ENCODE peak calls at places on chromosomes 16 and 17, in five cellular contexts. One of them, this sample, is unnamed.

GRCh38 chr17:34542700-34543336 is 36.6 kb upstream of the TMEM132E start:
- DNase-seq in RWPE1: peak; percentile 14
- DNase-seq in tibial artery: no peak
- DNase-seq in right atrium auricular region: no peak
- DNase-seq in WERI-Rb-1: peak; percentile 37
- DNase-seq in this sample: no peak

GRCh38 chr17:17787568-17787967 is 49.2 kb downstream of the SREBF1 start:
- DNase-seq in right atrium auricular region: no peak
- DNase-seq in tibial artery: no peak
- DNase-seq in WERI-Rb-1: no peak
- DNase-seq in RWPE1: no peak
- DNase-seq in this sample: no peak

GRCh38 chr17:9002236-9002609 is 19.1 kb upstream of the NTN1 start:
- DNase-seq in tibial artery: no peak
- DNase-seq in right atrium auricular region: no peak
- DNase-seq in RWPE1: no peak
- DNase-seq in WERI-Rb-1: no peak
- DNase-seq in this sample: no peak

GRCh38 chr17:40070644-40070894 is 7.8 kb downstream of the THRA start:
- DNase-seq in RWPE1: no peak
- DNase-seq in tibial artery: no peak
- DNase-seq in right atrium auricular region: no peak
- DNase-seq in WERI-Rb-1: no peak
- DNase-seq in this sample: no peak

GRCh38 chr17:63962298-63962744 is 10.4 kb downstream of the SCN4A start:
- DNase-seq in right atrium auricular region: no peak
- DNase-seq in RWPE1: no peak
- DNase-seq in tibial artery: no peak
- DNase-seq in WERI-Rb-1: no peak
- DNase-seq in this sample: no peak

GRCh38 chr17:77794846-77795245 is 163.7 kb upstream of the TNRC6C start:
- DNase-seq in right atrium auricular region: no peak
- DNase-seq in WERI-Rb-1: no peak
- DNase-seq in tibial artery: no peak
- DNase-seq in RWPE1: no peak
- DNase-seq in this sample: no peak

GRCh38 chr16:88533381-88533831 is 36.8 kb upstream of the ZC3H18 start:
- DNase-seq in WERI-Rb-1: no peak
- DNase-seq in RWPE1: peak; percentile 32
- DNase-seq in tibial artery: no peak
- DNase-seq in right atrium auricular region: no peak
- DNase-seq in this sample: no peak

GRCh38 chr16:68265078-68265925 is 976 bp downstream of the SLC7A6 start:
- DNase-seq in tibial artery: peak; percentile 83
- DNase-seq in right atrium auricular region: peak; percentile 86
- DNase-seq in WERI-Rb-1: no peak
- DNase-seq in RWPE1: peak; percentile 79
- DNase-seq in this sample: peak; percentile 73

GRCh38 chr17:7356779-7357178 is 1.8 kb downstream of the TMEM95 start:
- DNase-seq in RWPE1: no peak
- DNase-seq in tibial artery: no peak
- DNase-seq in WERI-Rb-1: no peak
- DNase-seq in right atrium auricular region: no peak
- DNase-seq in this sample: no peak

GRCh38 chr17:39671651-39672521 is 3.6 kb downstream of the PNMT start:
- DNase-seq in RWPE1: peak; percentile 36
- DNase-seq in right atrium auricular region: no peak
- DNase-seq in tibial artery: no peak
- DNase-seq in WERI-Rb-1: peak; percentile 92
- DNase-seq in this sample: no peak

GRCh38 chr17:58208344-58208743 is 10.7 kb downstream of the MKS1 start:
- DNase-seq in tibial artery: no peak
- DNase-seq in right atrium auricular region: no peak
- DNase-seq in WERI-Rb-1: no peak
- DNase-seq in RWPE1: no peak
- DNase-seq in this sample: no peak

GRCh38 chr17:371583-371982 is 19.0 kb upstream of the RPH3AL start:
- DNase-seq in WERI-Rb-1: no peak
- DNase-seq in RWPE1: no peak
- DNase-seq in tibial artery: no peak
- DNase-seq in right atrium auricular region: no peak
- DNase-seq in this sample: no peak

GRCh38 chr16:88886311-88886914 is 20.0 kb upstream of the PABPN1L start:
- DNase-seq in WERI-Rb-1: no peak
- DNase-seq in RWPE1: no peak
- DNase-seq in tibial artery: no peak
- DNase-seq in right atrium auricular region: no peak
- DNase-seq in this sample: no peak

GRCh38 chr17:193841-194806 is 12.7 kb upstream of the DOC2B start:
- DNase-seq in tibial artery: no peak
- DNase-seq in right atrium auricular region: no peak
- DNase-seq in RWPE1: no peak
- DNase-seq in WERI-Rb-1: peak; percentile 91
- DNase-seq in this sample: no peak

GRCh38 chr17:72175787-72176515 is 55.1 kb downstream of the SOX9 start:
- DNase-seq in RWPE1: peak; percentile 39
- DNase-seq in tibial artery: no peak
- DNase-seq in right atrium auricular region: no peak
- DNase-seq in WERI-Rb-1: no peak
- DNase-seq in this sample: no peak
- H3K27ac ChIP-seq in RWPE1: peak overlapping the region; percentile 56
- H3K27ac ChIP-seq in tibial artery: no peak overlapping the region
- H3K27ac ChIP-seq in right atrium auricular region: no peak overlapping the region
- H3K27ac ChIP-seq in WERI-Rb-1: no peak overlapping the region
- H3K27ac ChIP-seq in this sample: no peak overlapping the region

DNA sequence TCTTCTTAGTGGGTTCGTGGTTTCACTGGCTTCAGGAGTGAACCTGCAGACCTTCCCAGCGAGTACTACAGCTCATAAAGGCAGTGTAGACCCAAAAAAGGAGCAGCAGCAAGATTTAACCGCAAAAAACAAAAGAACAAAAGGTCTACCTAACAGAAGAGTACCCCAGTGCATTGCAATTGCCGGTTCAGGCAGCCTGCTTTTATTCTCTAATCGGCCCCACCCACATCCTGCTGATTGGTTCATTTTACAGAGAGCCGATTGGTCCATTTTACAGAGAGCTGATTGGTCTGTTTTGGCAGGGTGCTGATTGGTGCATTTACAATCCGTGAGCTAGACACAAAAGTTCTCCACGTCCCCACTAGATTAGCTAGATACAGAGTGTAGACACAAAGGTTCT is 2.0 kb upstream of the ARRB2 start:
- DNase-seq in right atrium auricular region: no peak
- DNase-seq in RWPE1: no peak
- DNase-seq in WERI-Rb-1: peak; percentile 26
- DNase-seq in tibial artery: no peak
- DNase-seq in this sample: no peak
- H3K27ac ChIP-seq in right atrium auricular region: no peak overlapping the region
- H3K27ac ChIP-seq in RWPE1: peak overlapping the region; percentile 93
- H3K27ac ChIP-seq in WERI-Rb-1: no peak overlapping the region
- H3K27ac ChIP-seq in tibial artery: no peak overlapping the region
- H3K27ac ChIP-seq in this sample: no peak overlapping the region

GRCh38 chr17:59839646-59840328 is 53.0 kb downstream of the TUBD1 start:
- DNase-seq in right atrium auricular region: peak; percentile 34
- DNase-seq in WERI-Rb-1: no peak
- DNase-seq in RWPE1: no peak
- DNase-seq in tibial artery: no peak
- DNase-seq in this sample: no peak
- H3K27ac ChIP-seq in right atrium auricular region: peak overlapping the region; percentile 95
- H3K27ac ChIP-seq in WERI-Rb-1: no peak overlapping the region
- H3K27ac ChIP-seq in RWPE1: no peak overlapping the region
- H3K27ac ChIP-seq in tibial artery: peak overlapping the region; percentile 88
- H3K27ac ChIP-seq in this sample: peak overlapping the region; percentile 97

GRCh38 chr17:78996781-78997201 is 12.8 kb downstream of the CANT1 start:
- DNase-seq in tibial artery: peak; percentile 17
- DNase-seq in right atrium auricular region: no peak
- DNase-seq in WERI-Rb-1: no peak
- DNase-seq in RWPE1: no peak
- DNase-seq in this sample: no peak
- H3K27ac ChIP-seq in tibial artery: no peak overlapping the region
- H3K27ac ChIP-seq in right atrium auricular region: no peak overlapping the region
- H3K27ac ChIP-seq in WERI-Rb-1: no peak overlapping the region
- H3K27ac ChIP-seq in RWPE1: peak overlapping the region; percentile 59
- H3K27ac ChIP-seq in this sample: peak overlapping the region; percentile 60